ENCODE peak calls at places on chromosomes 12 and 14, in six cellular contexts. Z, G, R, O, E and B are unnamed samples. For H3K9me3, the result is how much of the 10 kb centered on the place peaks cover.

GRCh38 chr14:54743382-54743781 is 159.2 kb downstream of the GCH1 start:
- DNase-seq in Z (no peak), G (no peak), R (no peak), O (no peak), E (no peak), B (no peak)

GRCh38 chr12:64806593-64806992 is 17.9 kb upstream of the TBC1D30 start:
- DNase-seq in Z (no peak), G (no peak), R (no peak), O (no peak), E (peak), B (no peak)

GRCh38 chr14:88556581-88556980 is 1.8 kb upstream of the PTPN21 start:
- DNase-seq in Z (no peak), G (no peak), R (no peak), O (no peak), E (peak), B (no peak)

GRCh38 chr12:80937391-80938238 is at the start of gene LIN7A:
- DNase-seq in Z (peak), G (peak), R (peak), O (peak), E (peak), B (peak)

GRCh38 chr12:47021298-47021697 is 58.1 kb upstream of the PCED1B start:
- DNase-seq in Z (no peak), G (no peak), R (peak), O (no peak), E (peak), B (no peak)

GRCh38 chr14:74988993-74989392 is 13.7 kb upstream of the EIF2B2 start:
- DNase-seq in Z (no peak), G (no peak), R (no peak), O (no peak), E (no peak), B (no peak)

GRCh38 chr12:52231305-52232232 is 1.5 kb upstream of the KRT7 start:
- DNase-seq in Z (peak), G (peak), R (no peak), O (no peak), E (no peak), B (peak)

GRCh38 chr12:112686373-112686772 is 105.2 kb upstream of the RPH3A start:
- DNase-seq in Z (no peak), G (no peak), R (no peak), O (no peak), E (no peak), B (no peak)

GRCh38 chr12:88416155-88416554 is 164.1 kb downstream of the KITLG start:
- DNase-seq in Z (no peak), G (no peak), R (no peak), O (no peak), E (no peak), B (no peak)

GRCh38 chr12:128783129-128783574 is 40.6 kb downstream of the SLC15A4 start:
- DNase-seq in Z (no peak), G (no peak), R (no peak), O (no peak), E (peak), B (no peak)

GRCh38 chr14:102508774-102509743 is 517 bp downstream of the ANKRD9 start:
- DNase-seq in Z (peak), G (peak), R (no peak), O (peak), E (no peak), B (peak)

GRCh38 chr12:111984820-111985219 is 28.1 kb downstream of the TMEM116 start:
- DNase-seq in Z (no peak), G (no peak), R (no peak), O (no peak), E (no peak), B (no peak)

GRCh38 chr12:6182279-6182898 is 17.8 kb upstream of the CD9 start:
- DNase-seq in Z (peak), G (peak), R (no peak), O (peak), E (peak), B (peak)

GRCh38 chr12:6827982-6828670 is at the start of gene P3H3:
- DNase-seq in Z (peak), G (no peak), R (peak), O (peak), E (peak), B (no peak)

GRCh38 chr12:74365178-74365964 is 172.3 kb upstream of the ATXN7L3B start:
- DNase-seq in Z (no peak), G (no peak), R (peak), O (no peak), E (peak), B (no peak)

GRCh38 chr12:22029991-22030390 is 16.0 kb upstream of the CMAS start:
- DNase-seq in Z (no peak), G (no peak), R (no peak), O (no peak), E (no peak), B (no peak)

GRCh38 chr14:102279688-102280348 is 25.1 kb downstream of the MOK start:
- DNase-seq in Z (no peak), G (no peak), R (no peak), O (no peak), E (peak), B (no peak)

GRCh38 chr12:42704810-42705401 is 115.4 kb upstream of the PRICKLE1 start:
- DNase-seq in Z (no peak), G (no peak), R (no peak), O (no peak), E (no peak), B (no peak)

GRCh38 chr14:100246136-100246535 is 7.2 kb downstream of the YY1 start:
- DNase-seq in Z (no peak), G (no peak), R (no peak), O (no peak), E (no peak), B (no peak)

GRCh38 chr14:81529391-81529790 is 4.3 kb downstream of the SEL1L start:
- DNase-seq in Z (no peak), G (no peak), R (no peak), O (no peak), E (no peak), B (no peak)

GRCh38 chr14:35985504-35986218 is 159.5 kb downstream of the BRMS1L start:
- DNase-seq in Z (no peak), G (no peak), R (no peak), O (no peak), E (no peak), B (no peak)

GRCh38 chr12:32343496-32343895 is 55.9 kb upstream of the FGD4 start:
- DNase-seq in Z (no peak), G (no peak), R (no peak), O (no peak), E (no peak), B (no peak)

GRCh38 chr12:7444076-7444475 is at the start of gene CD163L1:
- DNase-seq in Z (no peak), G (no peak), R (no peak), O (no peak), E (no peak), B (no peak)

GRCh38 chr12:86663691-86664090 is 407.5 kb upstream of the MGAT4C start:
- DNase-seq in Z (no peak), G (no peak), R (no peak), O (no peak), E (peak), B (no peak)

DNA sequence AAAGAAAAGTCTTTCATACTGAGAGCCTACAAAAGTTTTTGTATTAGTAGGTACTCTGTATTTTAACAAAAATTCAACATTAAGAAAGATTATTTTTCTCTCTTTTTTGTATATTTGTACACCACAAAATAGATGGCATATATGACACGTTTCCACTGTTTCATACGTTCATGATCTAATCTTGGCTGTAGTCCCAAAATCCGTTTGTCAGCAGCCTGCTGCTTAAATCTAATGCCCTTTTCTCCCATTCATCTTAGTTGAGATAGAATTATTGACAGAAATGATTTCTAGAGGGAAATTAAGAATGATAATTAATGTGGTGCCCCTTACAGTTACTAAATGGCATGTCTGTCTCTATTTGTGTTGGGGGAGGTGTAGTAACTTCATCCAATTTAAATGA is 140.7 kb upstream of the NOVA1 start:
- DNase-seq in Z (no peak), G (no peak), R (no peak), O (no peak), E (no peak), B (no peak)
- H3K9me3 ChIP-seq in Z (under half), G (under half), R (under half), O (under half), E (under half), B (under half)

DNA sequence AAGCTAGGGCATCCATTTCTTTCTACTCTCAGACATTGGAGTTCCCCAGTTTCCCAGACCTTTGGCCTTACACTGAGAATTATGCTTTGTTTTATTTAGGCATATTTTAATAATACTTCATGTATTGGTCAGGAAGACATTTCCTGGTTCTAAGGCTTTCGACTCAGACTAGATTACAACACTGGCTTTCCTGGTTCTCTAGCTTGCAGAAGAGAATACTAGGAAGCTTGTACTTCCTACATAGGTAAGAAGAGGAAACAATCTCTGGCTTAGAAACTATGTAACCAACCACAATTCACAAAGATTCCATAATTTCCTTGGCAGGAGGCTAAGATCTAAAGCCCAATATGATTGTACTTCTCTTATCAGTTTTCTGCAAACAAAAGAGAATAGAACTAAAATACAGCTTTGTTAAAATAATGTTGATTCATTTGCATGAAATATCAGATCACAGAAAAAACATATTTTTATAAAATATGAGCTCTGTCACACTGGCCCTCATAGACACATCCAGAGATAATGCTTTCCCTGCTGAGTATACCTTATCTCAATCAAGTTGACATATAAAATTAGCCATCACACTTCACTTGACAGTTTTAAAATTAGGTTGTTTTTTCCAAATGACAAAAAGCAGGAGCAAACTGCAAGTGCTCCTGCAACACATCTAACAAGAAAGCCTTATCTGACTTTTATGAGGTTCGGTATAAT is 30.5 kb downstream of the CLEC2D start:
- DNase-seq in Z (no peak), G (no peak), R (no peak), O (no peak), E (no peak), B (no peak)
- H3K9me3 ChIP-seq in Z (under half), G (under half), R (under half), O (under half), E (under half), B (under half)

DNA sequence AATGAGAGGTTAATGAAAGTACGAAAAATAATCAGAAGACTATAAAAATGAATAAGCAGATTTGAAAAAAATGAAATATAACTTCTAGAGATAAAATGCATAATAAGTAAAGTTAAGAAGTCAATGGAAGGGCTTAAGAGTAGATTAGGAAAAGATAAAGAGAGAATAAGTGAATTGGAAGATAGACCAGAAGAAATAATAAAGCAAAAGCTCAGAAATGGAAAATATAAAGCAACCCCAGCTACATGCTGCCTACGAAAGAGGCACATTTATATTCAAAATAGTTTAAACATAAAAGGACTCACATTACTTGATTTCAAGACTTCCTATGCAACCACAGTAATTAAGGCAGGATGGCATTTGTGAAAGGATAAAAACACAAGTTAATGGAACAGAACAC is 19.9 kb downstream of the ZNF605 start:
- DNase-seq in Z (no peak), G (no peak), R (no peak), O (no peak), E (no peak), B (no peak)
- H3K9me3 ChIP-seq in Z (under half), G (half or more), R (half or more), O (under half), E (under half), B (under half)

GRCh38 chr12:34605955-34606748 is 583.9 kb downstream of the ALG10 start:
- DNase-seq in Z (peak), G (peak), R (no peak), O (no peak), E (no peak), B (peak)
- H3K9me3 ChIP-seq in Z (under half), G (half or more), R (under half), O (under half), E (under half), B (under half)

GRCh38 chr14:103543140-103543539 is 14.1 kb downstream of the TRMT61A start:
- DNase-seq in Z (peak), G (no peak), R (no peak), O (peak), E (no peak), B (no peak)
- H3K9me3 ChIP-seq in Z (under half), G (under half), R (under half), O (under half), E (under half), B (under half)

GRCh38 chr12:131101703-131102492 is 148.2 kb downstream of the ADGRD1 start:
- DNase-seq in Z (no peak), G (no peak), R (no peak), O (no peak), E (no peak), B (peak)
- H3K9me3 ChIP-seq in Z (under half), G (under half), R (under half), O (under half), E (under half), B (under half)

DNA sequence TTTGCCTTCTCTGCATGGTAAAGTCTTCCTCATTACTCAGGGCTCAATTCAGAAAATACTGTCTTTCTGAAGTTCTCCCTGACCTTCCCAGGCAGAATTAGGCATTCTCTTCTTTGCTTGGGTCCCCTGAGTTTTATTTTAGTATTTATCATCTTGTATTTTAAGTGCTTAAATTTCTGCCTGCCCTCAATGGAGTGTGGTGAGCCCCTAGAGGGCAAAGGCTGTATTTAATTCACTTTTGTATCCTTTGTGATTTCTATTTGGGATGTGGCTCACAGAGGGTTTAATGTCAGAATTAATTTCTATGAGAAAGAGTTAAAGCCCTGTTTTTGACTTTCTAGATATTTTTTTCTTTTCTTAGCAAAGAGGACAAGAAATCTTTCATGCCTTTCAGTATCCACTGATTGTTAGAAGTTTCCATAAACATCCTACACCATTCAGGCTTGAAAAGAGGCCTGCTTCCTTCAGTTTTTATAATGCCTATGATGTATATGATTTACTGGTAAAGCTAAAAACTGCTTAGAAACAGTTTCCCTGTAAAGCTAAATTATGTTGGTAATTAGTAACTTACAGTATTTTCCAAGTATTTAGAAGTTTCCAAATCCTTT is 55.6 kb upstream of the PTPRB start:
- DNase-seq in Z (no peak), G (no peak), R (peak), O (no peak), E (peak), B (no peak)
- H3K9me3 ChIP-seq in Z (under half), G (under half), R (under half), O (under half), E (under half), B (under half)

DNA sequence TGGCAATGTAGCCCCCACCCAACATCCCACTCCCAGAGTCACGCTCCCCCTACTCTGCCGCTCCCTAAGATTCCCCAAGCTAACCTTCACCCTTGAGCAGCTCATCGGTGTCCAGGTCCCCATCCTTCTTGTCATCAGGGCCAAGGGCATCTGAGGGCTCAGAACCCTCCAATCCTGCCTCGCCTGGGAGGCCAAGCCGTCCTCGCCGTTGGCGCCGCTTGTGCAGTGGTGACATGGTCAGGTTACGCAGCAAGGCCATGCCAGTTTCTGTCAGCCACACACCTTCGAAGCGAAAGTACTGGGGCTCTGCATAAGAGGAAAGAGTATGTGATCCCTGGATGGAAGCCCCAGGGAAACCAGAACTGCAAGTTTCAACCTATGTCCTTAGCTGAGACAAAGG is 15.9 kb downstream of the KMT2D start:
- DNase-seq in Z (no peak), G (no peak), R (no peak), O (no peak), E (no peak), B (no peak)
- H3K9me3 ChIP-seq in Z (under half), G (under half), R (under half), O (under half), E (under half), B (under half)

DNA sequence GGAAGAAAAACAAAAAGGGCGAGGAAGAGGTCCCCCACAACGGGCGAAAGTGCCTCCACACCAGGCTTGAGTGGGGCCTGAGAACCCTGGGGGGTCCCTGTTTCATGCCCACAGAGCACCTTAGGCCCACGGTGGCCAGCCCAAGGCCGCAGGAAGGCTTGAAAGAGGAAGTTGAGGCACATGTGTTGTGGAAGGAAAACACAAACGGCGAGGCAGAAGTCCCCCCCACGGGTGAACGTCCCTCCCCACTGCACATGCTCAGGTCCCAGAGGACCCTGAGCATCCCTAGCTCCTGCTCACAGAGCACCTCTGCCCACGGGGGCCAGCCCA is 371.5 kb downstream of the ALG10 start:
- DNase-seq in Z (peak), G (peak), R (no peak), O (no peak), E (no peak), B (peak)
- H3K9me3 ChIP-seq in Z (under half), G (half or more), R (under half), O (under half), E (under half), B (under half)